ENCODE peak calls at places on chromosomes 4 and X, in eight cellular contexts. J is H1, T is PC-9, H is GM23248, U is K562, P is MM.1S, B is neural progenitor cell, Q is GM23338. K is an unnamed sample.
A peak's percentile ranks its signal among the peaks of the same experiment; 100 is the strongest.

GRCh38 chrX:77788050-77788449 is 2.0 kb upstream of the ATRX start:
- DNase-seq in J (no peak), T (no peak), H (no peak), U (no peak), P (no peak), B (no peak), Q (peak; percentile 21), K (peak; percentile 6)

GRCh38 chr4:21113496-21114213 is 413.4 kb downstream of the PACRGL start:
- DNase-seq in J (no peak), T (no peak), H (peak; percentile 79), U (no peak), P (no peak), B (no peak), Q (no peak), K (peak; percentile 8)

GRCh38 chrX:48665991-48666390 is 17.6 kb upstream of the WAS start:
- DNase-seq in J (no peak), T (no peak), H (peak; percentile 64), U (no peak), P (no peak), B (no peak), Q (no peak), K (no peak)

GRCh38 chr4:109671350-109671749 is 31.9 kb downstream of the CASP6 start:
- DNase-seq in J (no peak), T (no peak), H (no peak), U (no peak), P (no peak), B (no peak), Q (no peak), K (no peak)

GRCh38 chrX:39984191-39984956 is 113.4 kb downstream of the BCOR start:
- DNase-seq in J (no peak), T (no peak), H (peak; percentile 56), U (peak; percentile 23), P (no peak), B (no peak), Q (no peak), K (peak; percentile 60)

GRCh38 chr4:89254847-89255246 is 52.8 kb downstream of the GPRIN3 start:
- DNase-seq in J (peak; percentile 63), T (no peak), H (peak; percentile 57), U (peak; percentile 70), P (peak; percentile 49), B (peak; percentile 47), Q (peak; percentile 70), K (peak; percentile 45)

GRCh38 chr4:82984459-82984858 is 26.2 kb downstream of the LIN54 start:
- DNase-seq in J (no peak), T (peak; percentile 8), H (peak; percentile 46), U (peak; percentile 28), P (no peak), B (no peak), Q (peak; percentile 17), K (no peak)

GRCh38 chr4:166887457-166887856 is 346.8 kb downstream of the SPOCK3 start:
- DNase-seq in J (no peak), T (no peak), H (no peak), U (no peak), P (no peak), B (no peak), Q (no peak), K (no peak)

GRCh38 chr4:118173956-118174355 is 139.7 kb downstream of the NDST3 start:
- DNase-seq in J (no peak), T (no peak), H (peak; percentile 81), U (no peak), P (no peak), B (no peak), Q (no peak), K (no peak)

GRCh38 chrX:110964761-110965160 is 131.2 kb upstream of the PAK3 start:
- DNase-seq in J (peak; percentile 54), T (no peak), H (no peak), U (no peak), P (no peak), B (peak; percentile 70), Q (peak; percentile 73), K (no peak)

GRCh38 chr4:159698336-159698735 is 595.5 kb downstream of the RAPGEF2 start:
- DNase-seq in J (no peak), T (no peak), H (no peak), U (no peak), P (no peak), B (no peak), Q (no peak), K (no peak)

GRCh38 chr4:172129593-172129992 is 316.4 kb downstream of the GALNTL6 start:
- DNase-seq in J (no peak), T (no peak), H (no peak), U (no peak), P (no peak), B (no peak), Q (no peak), K (no peak)

GRCh38 chr4:98691588-98691987 is 33.2 kb upstream of the TSPAN5 start:
- DNase-seq in J (no peak), T (no peak), H (no peak), U (no peak), P (no peak), B (no peak), Q (no peak), K (no peak)

GRCh38 chr4:108382751-108383150 is 214.0 kb upstream of the LEF1 start:
- DNase-seq in J (no peak), T (no peak), H (no peak), U (no peak), P (no peak), B (no peak), Q (no peak), K (no peak)

GRCh38 chr4:74095482-74095881 is 3.5 kb downstream of the CXCL2 start:
- DNase-seq in J (no peak), T (no peak), H (no peak), U (no peak), P (no peak), B (no peak), Q (no peak), K (peak; percentile 16)

GRCh38 chr4:148730766-148731165 is 288.6 kb upstream of the NR3C2 start:
- DNase-seq in J (no peak), T (no peak), H (no peak), U (no peak), P (no peak), B (peak; percentile 6), Q (no peak), K (no peak)

GRCh38 chrX:104566921-104567501 is 1.0 kb downstream of the IL1RAPL2 start:
- DNase-seq in J (peak; percentile 44), T (peak; percentile 7), H (no peak), U (no peak), P (no peak), B (peak; percentile 43), Q (peak; percentile 35), K (peak; percentile 18)

GRCh38 chrX:104565791-104566687 is at the start of gene IL1RAPL2:
- DNase-seq in J (peak; percentile 70), T (peak; percentile 74), H (peak; percentile 34), U (peak; percentile 29), P (peak; percentile 51), B (peak; percentile 83), Q (peak; percentile 86), K (peak; percentile 66)

GRCh38 chrX:104564921-104565703 is 887 bp upstream of the IL1RAPL2 start:
- DNase-seq in J (no peak), T (peak; percentile 0), H (peak; percentile 2), U (no peak), P (no peak), B (no peak), Q (peak; percentile 23), K (no peak)

GRCh38 chrX:104567506-104567905 is 1.5 kb downstream of the IL1RAPL2 start:
- DNase-seq in J (no peak), T (no peak), H (no peak), U (no peak), P (no peak), B (no peak), Q (no peak), K (no peak)

GRCh38 chrX:104568304-104568915 is 2.4 kb downstream of the IL1RAPL2 start:
- DNase-seq in J (peak; percentile 41), T (no peak), H (no peak), U (no peak), P (no peak), B (peak; percentile 6), Q (peak; percentile 27), K (no peak)
- TF ChIP-seq EZH2 in J (peak; percentile 23), T (no peak), H (no peak), U (no peak), P (no peak), B (peak; percentile 44), Q (peak; percentile 74), K (no peak)

DNA sequence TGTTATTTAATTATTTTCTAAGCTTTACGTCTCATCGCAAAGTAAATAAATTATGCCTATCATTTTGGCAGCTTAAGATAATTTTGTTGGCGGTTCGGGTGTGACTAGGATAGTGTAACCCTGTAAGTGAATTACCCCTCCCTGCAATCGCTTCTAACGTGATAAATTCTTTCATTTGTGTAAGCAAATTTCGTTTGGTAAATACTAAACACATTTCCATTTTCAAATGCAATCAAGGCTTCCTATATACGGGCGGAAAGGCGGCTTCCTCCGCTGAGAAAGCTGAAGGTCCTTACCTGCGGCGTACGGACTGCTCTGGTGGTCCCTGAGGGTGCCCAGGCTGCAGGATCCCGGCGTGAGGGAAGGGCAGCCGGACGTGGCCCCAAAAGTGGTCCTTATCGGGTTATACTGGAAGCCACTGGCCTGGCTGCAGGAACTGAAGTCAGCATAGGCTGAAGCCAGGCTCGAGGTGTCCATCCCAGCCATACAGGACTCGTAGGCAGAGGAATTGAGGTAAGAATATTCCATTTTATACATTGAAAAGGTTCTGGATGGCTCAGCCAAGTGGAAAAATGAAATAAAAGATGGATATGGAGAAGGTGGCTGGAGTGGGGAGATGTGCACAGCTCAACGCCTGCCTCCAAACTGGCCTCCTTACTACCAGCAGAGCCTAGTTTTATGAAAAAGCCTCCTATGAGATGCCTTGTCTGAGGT is at the start of gene PHOX2B:
- DNase-seq in J (peak; percentile 60), T (no peak), H (no peak), U (no peak), P (no peak), B (peak; percentile 51), Q (peak; percentile 27), K (no peak)
- TF ChIP-seq EZH2 in J (no peak), T (no peak), H (peak; percentile 63), U (no peak), P (no peak), B (no peak), Q (peak; percentile 71), K (peak; percentile 31)

GRCh38 chrX:6227445-6227820 is 1.2 kb downstream of the NLGN4X start:
- DNase-seq in J (no peak), T (no peak), H (no peak), U (no peak), P (no peak), B (peak; percentile 31), Q (peak; percentile 11), K (no peak)
- TF ChIP-seq EZH2 in J (no peak), T (no peak), H (no peak), U (no peak), P (no peak), B (no peak), Q (no peak), K (no peak)

DNA sequence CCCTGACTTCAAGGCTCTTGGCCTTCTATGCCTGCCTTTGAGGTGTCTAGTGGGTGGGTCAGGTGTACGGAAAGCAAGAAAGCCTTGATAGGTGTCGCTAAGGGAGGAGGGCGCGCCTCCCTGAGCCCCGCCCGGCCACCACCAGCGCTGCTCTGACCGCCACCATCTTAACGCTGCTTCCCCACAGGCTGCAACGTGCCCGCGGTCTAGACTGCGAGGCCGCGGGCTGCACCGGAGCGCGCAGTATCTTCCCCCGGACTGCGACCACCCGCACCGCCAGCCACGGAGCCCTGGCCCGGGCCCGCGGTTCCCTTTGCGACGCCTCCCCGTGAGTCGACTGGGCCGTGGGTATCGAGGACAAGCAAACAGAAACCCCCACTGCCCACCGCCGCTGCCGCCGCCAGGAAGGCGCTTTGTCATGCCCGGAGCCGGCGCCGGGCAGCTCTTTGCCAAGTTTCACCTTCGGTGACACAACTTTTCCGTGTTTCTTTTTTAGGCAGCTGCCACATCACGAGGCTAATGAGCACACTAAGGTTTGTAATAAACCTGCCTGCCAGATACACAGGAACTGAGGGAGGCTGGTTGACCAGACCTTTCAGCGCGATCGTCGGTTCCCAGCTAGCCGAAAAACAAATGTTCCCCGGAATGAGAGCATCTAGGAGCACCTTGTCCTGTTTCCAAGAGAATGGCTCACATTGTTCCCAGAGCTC is 335.8 kb upstream of the F9 start:
- DNase-seq in J (no peak), T (no peak), H (peak; percentile 73), U (peak; percentile 47), P (peak; percentile 78), B (peak; percentile 44), Q (peak; percentile 38), K (peak; percentile 44)
- TF ChIP-seq EZH2 in J (peak; percentile 83), T (no peak), H (no peak), U (no peak), P (no peak), B (peak; percentile 71), Q (peak; percentile 55), K (no peak)

K was measured in hepatocyte.